ENCODE peak calls at places on chromosomes 12 and 14, in six cellular contexts. A, D, R, Q, N and X are unnamed samples.

GRCh38 chr14:69079747-69080146 is 73.2 kb downstream of the DCAF5 start:
- DNase-seq in Q (no peak), N (no peak), R (no peak), A (no peak), D (no peak), X (no peak)

GRCh38 chr12:4292266-4293063 is 18.9 kb downstream of the CCND2 start:
- DNase-seq in D (no peak), R (no peak), A (no peak), Q (no peak), N (no peak), X (peak; percentile 59)

GRCh38 chr14:33796356-33796755 is 154.5 kb downstream of the EGLN3 start:
- DNase-seq in N (no peak), D (no peak), R (no peak), Q (no peak), A (no peak), X (no peak)

GRCh38 chr12:111807232-111807631 is 34.8 kb upstream of the MAPKAPK5 start:
- DNase-seq in D (no peak), A (no peak), Q (no peak), N (no peak), R (no peak), X (no peak)

GRCh38 chr12:111417784-111418593 is 12.3 kb downstream of the SH2B3 start:
- DNase-seq in A (no peak), D (no peak), N (no peak), Q (no peak), R (no peak), X (no peak)

GRCh38 chr14:59360923-59361794 is 104.0 kb downstream of the GPR135 start:
- DNase-seq in D (peak; percentile 56), R (peak; percentile 38), A (peak; percentile 92), Q (peak; percentile 82), N (no peak), X (peak; percentile 50)

GRCh38 chr12:21453312-21453852 is 15.9 kb downstream of the PYROXD1 start:
- DNase-seq in D (no peak), A (no peak), N (no peak), R (no peak), Q (no peak), X (no peak)

GRCh38 chr12:2797721-2798418 is 3.1 kb downstream of the FKBP4 start:
- DNase-seq in R (no peak), D (no peak), A (peak; percentile 63), Q (no peak), N (no peak), X (no peak)

GRCh38 chr14:50943943-50944646 is at the start of gene PYGL:
- DNase-seq in Q (peak; percentile 49), R (no peak), N (peak; percentile 18), D (no peak), A (peak; percentile 83), X (peak; percentile 76)

GRCh38 chr12:114662512-114663177 is 21.3 kb downstream of the TBX3 start:
- DNase-seq in A (peak; percentile 60), N (peak; percentile 40), Q (peak; percentile 91), D (peak; percentile 88), R (no peak), X (peak; percentile 74)

GRCh38 chr12:76020731-76021672 is 10.6 kb downstream of the PHLDA1 start:
- DNase-seq in A (no peak), R (peak; percentile 93), N (no peak), Q (peak; percentile 99), D (no peak), X (no peak)

GRCh38 chr12:6238875-6239274 is 38.7 kb downstream of the CD9 start:
- DNase-seq in A (no peak), N (no peak), D (no peak), Q (no peak), R (no peak), X (no peak)

GRCh38 chr12:111368291-111368683 is 608 bp downstream of the PHETA1 start:
- DNase-seq in D (no peak), Q (no peak), A (peak; percentile 44), N (no peak), R (no peak), X (no peak)

GRCh38 chr12:76346236-76346635 is 2.0 kb downstream of the BBS10 start:
- DNase-seq in D (no peak), Q (peak; percentile 68), A (no peak), R (no peak), N (no peak), X (no peak)

GRCh38 chr12:81375969-81376368 is 298.1 kb downstream of the ACSS3 start:
- DNase-seq in N (no peak), D (no peak), R (no peak), A (no peak), Q (no peak), X (no peak)

GRCh38 chr14:95953111-95953724 is 76.6 kb downstream of the TUNAR start:
- DNase-seq in N (no peak), D (no peak), R (no peak), Q (no peak), A (no peak), X (no peak)

GRCh38 chr12:62426095-62426488 is 40.5 kb upstream of the MON2 start:
- DNase-seq in N (no peak), D (no peak), R (no peak), Q (peak; percentile 4), A (no peak), X (no peak)

GRCh38 chr14:55329999-55330710 is 58.9 kb downstream of the FBXO34 start:
- DNase-seq in D (no peak), N (no peak), Q (peak; percentile 45), A (no peak), R (no peak), X (no peak)

GRCh38 chr12:55659486-55660385 is 23.0 kb downstream of the OR10P1 start:
- DNase-seq in A (peak; percentile 85), Q (peak; percentile 9), N (no peak), D (no peak), R (no peak), X (no peak)

GRCh38 chr12:112294793-112295192 is 87.4 kb downstream of the HECTD4 start:
- DNase-seq in D (no peak), A (no peak), R (no peak), Q (peak; percentile 51), N (no peak), X (no peak)

GRCh38 chr12:120012067-120012621 is 23.1 kb downstream of the BICDL1 start:
- DNase-seq in A (no peak), Q (peak; percentile 1), D (peak; percentile 60), N (no peak), R (no peak), X (no peak)

GRCh38 chr12:116916122-116916521 is 5.4 kb downstream of the FBXW8 start:
- DNase-seq in Q (peak; percentile 60), R (no peak), A (no peak), N (no peak), D (no peak), X (no peak)

GRCh38 chr12:93109794-93110203 is 180.7 kb upstream of the EEA1 start:
- DNase-seq in D (no peak), R (no peak), A (no peak), N (no peak), Q (no peak), X (no peak)

GRCh38 chr12:93108958-93109357 is 179.9 kb upstream of the EEA1 start:
- DNase-seq in A (no peak), R (no peak), D (no peak), Q (peak; percentile 67), N (no peak), X (no peak)

GRCh38 chr12:93115198-93115601 is 186.1 kb upstream of the EEA1 start:
- DNase-seq in N (no peak), A (no peak), Q (no peak), R (no peak), D (no peak), X (no peak)

GRCh38 chr12:93113317-93114006 is 184.4 kb upstream of the EEA1 start:
- DNase-seq in N (no peak), R (no peak), Q (no peak), A (peak; percentile 66), D (no peak), X (no peak)

DNA sequence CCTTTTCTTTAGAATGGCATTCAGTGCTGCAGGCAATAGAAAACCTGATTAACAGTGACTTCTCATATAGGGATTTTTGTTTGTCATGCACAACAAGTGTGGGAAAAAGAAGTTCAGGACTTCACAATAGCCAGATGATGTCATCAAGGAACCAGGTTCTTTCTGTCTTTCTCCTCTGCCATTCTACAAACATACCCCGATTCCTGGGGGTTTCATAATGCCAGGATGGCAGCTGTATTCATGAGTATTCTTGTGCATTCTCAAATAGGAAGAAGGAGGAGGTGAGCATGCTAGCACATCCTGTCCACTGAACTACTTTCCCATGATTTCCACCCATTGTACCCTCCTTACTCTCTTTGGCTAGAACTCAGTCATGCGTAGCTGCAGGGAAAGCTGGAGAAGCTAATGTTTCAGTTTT is 182.7 kb upstream of the EEA1 start:
- DNase-seq in R (no peak), D (no peak), N (no peak), Q (no peak), A (no peak), X (no peak)
- H3K27ac ChIP-seq in R (no peak overlapping the region), D (no peak overlapping the region), N (no peak overlapping the region), Q (no peak overlapping the region), A (peak overlapping the region; percentile 22), X (no peak overlapping the region)

GRCh38 chr12:132710062-132710421 is 600 bp upstream of the PGAM5 start:
- DNase-seq in R (no peak), D (no peak), Q (no peak), N (no peak), A (no peak), X (no peak)

GRCh38 chr12:132713123-132713522 is 2.5 kb downstream of the PGAM5 start:
- DNase-seq in A (no peak), N (no peak), D (no peak), Q (no peak), R (no peak), X (no peak)

GRCh38 chr12:132708150-132708549 is 2.5 kb upstream of the PGAM5 start:
- DNase-seq in A (no peak), Q (no peak), R (no peak), N (no peak), D (no peak), X (no peak)

GRCh38 chr12:132710422-132711168 is at the start of gene PGAM5:
- DNase-seq in D (peak; percentile 58), Q (peak; percentile 70), N (no peak), A (peak; percentile 81), R (peak; percentile 16), X (peak; percentile 65)

DNA sequence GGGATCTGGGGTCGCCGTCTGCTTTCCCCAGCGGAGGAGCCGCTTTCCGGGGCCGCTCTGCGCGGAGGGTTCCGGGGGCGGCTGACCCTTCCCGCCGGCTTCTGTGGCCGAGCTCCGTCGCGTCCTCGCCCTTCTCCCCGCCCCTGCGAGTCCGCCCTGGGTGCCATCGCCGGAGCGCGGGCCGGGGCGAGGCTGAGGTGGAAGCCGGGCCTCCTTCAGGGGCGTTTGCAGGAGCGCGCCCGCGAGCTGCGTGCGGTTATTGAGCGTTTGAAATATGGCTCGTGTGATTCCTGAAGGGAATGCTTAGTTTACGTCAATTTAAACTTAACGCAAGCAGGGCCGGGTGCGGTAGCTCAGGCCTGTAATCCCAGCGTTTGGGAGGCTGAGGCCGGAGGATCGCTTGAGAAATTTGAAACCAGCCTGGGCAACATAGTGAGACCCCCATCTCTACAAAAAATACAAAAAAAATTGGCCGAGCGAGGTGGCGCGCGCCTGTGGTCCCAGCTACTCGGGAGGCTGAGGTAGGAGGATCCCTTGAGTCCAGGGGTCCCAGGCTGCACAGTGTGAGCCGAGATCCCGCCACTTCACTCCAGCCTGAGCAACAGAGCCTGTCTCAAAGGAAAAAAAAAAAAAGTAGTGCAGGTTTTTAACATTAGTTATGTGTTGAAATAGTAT is 664 bp downstream of the PGAM5 start:
- DNase-seq in N (no peak), D (no peak), Q (peak; percentile 23), A (no peak), R (no peak), X (no peak)
- H3K27ac ChIP-seq in N (no peak overlapping the region), D (no peak overlapping the region), Q (peak overlapping the region; percentile 73), A (peak overlapping the region; percentile 92), R (no peak overlapping the region), X (peak overlapping the region; percentile 64)

GRCh38 chr14:77616454-77617229 is at the start of gene SPTLC2:
- DNase-seq in A (peak; percentile 100), R (peak; percentile 98), D (peak; percentile 100), Q (peak; percentile 99), N (peak; percentile 98), X (peak; percentile 98)
- H3K27ac ChIP-seq in A (peak within 1 kb of the TSS; percentile 89), R (peak within 1 kb of the TSS; percentile 40), D (peak within 1 kb of the TSS; percentile 85), Q (peak within 1 kb of the TSS; percentile 69), N (peak within 1 kb of the TSS; percentile 66), X (peak within 1 kb of the TSS; percentile 80)

GRCh38 chr14:64766430-64767151 is 62.4 kb downstream of the PLEKHG3 start:
- DNase-seq in D (no peak), N (no peak), A (peak; percentile 20), R (no peak), Q (no peak), X (no peak)
- H3K27ac ChIP-seq in D (no peak overlapping the region), N (no peak overlapping the region), A (no peak overlapping the region), R (no peak overlapping the region), Q (no peak overlapping the region), X (no peak overlapping the region)